ENCODE peak calls at places on chromosomes 2 and 18, in ten cellular contexts. One of them, this sample, is unnamed.

GRCh38 chr2:11680901-11681721 is 11.1 kb upstream of the NTSR2 start:
- DNase-seq in COR-L47: no peak
- DNase-seq in GM23248: no peak
- DNase-seq in NCI-H1436: no peak
- DNase-seq in stimulated activated CD4-positive, alpha-beta T cell treated with anti-CD3 and anti-CD28 coated beads, Interleukin-2, amount 100 ng/mL, for 48 hours: no peak
- DNase-seq in hepatocyte: no peak
- DNase-seq in AG09319: no peak
- DNase-seq in EH: no peak
- DNase-seq in adipocyte: no peak
- DNase-seq in nephron progenitor cell: no peak
- DNase-seq in this sample: no peak

GRCh38 chr2:25000503-25001328 is 29.0 kb upstream of the DNAJC27 start:
- DNase-seq in hepatocyte: no peak
- DNase-seq in NCI-H1436: no peak
- DNase-seq in nephron progenitor cell: no peak
- DNase-seq in COR-L47: no peak
- DNase-seq in GM23248: peak; percentile 85
- DNase-seq in adipocyte: peak; percentile 27
- DNase-seq in stimulated activated CD4-positive, alpha-beta T cell treated with anti-CD3 and anti-CD28 coated beads, Interleukin-2, amount 100 ng/mL, for 48 hours: no peak
- DNase-seq in AG09319: no peak
- DNase-seq in EH: peak; percentile 50
- DNase-seq in this sample: no peak

GRCh38 chr2:70188460-70188859 is 2.4 kb downstream of the C2orf42 start:
- DNase-seq in hepatocyte: peak; percentile 46
- DNase-seq in COR-L47: no peak
- DNase-seq in adipocyte: no peak
- DNase-seq in EH: no peak
- DNase-seq in NCI-H1436: no peak
- DNase-seq in stimulated activated CD4-positive, alpha-beta T cell treated with anti-CD3 and anti-CD28 coated beads, Interleukin-2, amount 100 ng/mL, for 48 hours: no peak
- DNase-seq in GM23248: no peak
- DNase-seq in nephron progenitor cell: no peak
- DNase-seq in AG09319: no peak
- DNase-seq in this sample: no peak

GRCh38 chr2:43576983-43577892 is 18.6 kb downstream of the THADA start:
- DNase-seq in adipocyte: peak; percentile 86
- DNase-seq in AG09319: peak; percentile 54
- DNase-seq in NCI-H1436: peak; percentile 17
- DNase-seq in nephron progenitor cell: peak; percentile 18
- DNase-seq in GM23248: peak; percentile 89
- DNase-seq in EH: peak; percentile 80
- DNase-seq in hepatocyte: peak; percentile 73
- DNase-seq in COR-L47: peak; percentile 22
- DNase-seq in stimulated activated CD4-positive, alpha-beta T cell treated with anti-CD3 and anti-CD28 coated beads, Interleukin-2, amount 100 ng/mL, for 48 hours: no peak
- DNase-seq in this sample: peak; percentile 44

GRCh38 chr2:239383036-239383795 is 17.6 kb downstream of the HDAC4 start:
- DNase-seq in EH: no peak
- DNase-seq in stimulated activated CD4-positive, alpha-beta T cell treated with anti-CD3 and anti-CD28 coated beads, Interleukin-2, amount 100 ng/mL, for 48 hours: no peak
- DNase-seq in hepatocyte: no peak
- DNase-seq in GM23248: no peak
- DNase-seq in nephron progenitor cell: no peak
- DNase-seq in adipocyte: no peak
- DNase-seq in NCI-H1436: no peak
- DNase-seq in COR-L47: no peak
- DNase-seq in AG09319: no peak
- DNase-seq in this sample: no peak

GRCh38 chr18:61554117-61554776 is 221.0 kb downstream of the CDH20 start:
- DNase-seq in GM23248: no peak
- DNase-seq in nephron progenitor cell: no peak
- DNase-seq in NCI-H1436: no peak
- DNase-seq in AG09319: no peak
- DNase-seq in EH: no peak
- DNase-seq in hepatocyte: no peak
- DNase-seq in stimulated activated CD4-positive, alpha-beta T cell treated with anti-CD3 and anti-CD28 coated beads, Interleukin-2, amount 100 ng/mL, for 48 hours: no peak
- DNase-seq in adipocyte: no peak
- DNase-seq in COR-L47: no peak
- DNase-seq in this sample: no peak

GRCh38 chr2:186570587-186570986 is 19.3 kb upstream of the ITGAV start:
- DNase-seq in NCI-H1436: no peak
- DNase-seq in nephron progenitor cell: no peak
- DNase-seq in stimulated activated CD4-positive, alpha-beta T cell treated with anti-CD3 and anti-CD28 coated beads, Interleukin-2, amount 100 ng/mL, for 48 hours: no peak
- DNase-seq in GM23248: peak; percentile 64
- DNase-seq in adipocyte: peak; percentile 76
- DNase-seq in hepatocyte: peak; percentile 44
- DNase-seq in AG09319: no peak
- DNase-seq in EH: peak; percentile 71
- DNase-seq in COR-L47: no peak
- DNase-seq in this sample: no peak

GRCh38 chr18:74898965-74899364 is 301.3 kb downstream of the ZNF407 start:
- DNase-seq in stimulated activated CD4-positive, alpha-beta T cell treated with anti-CD3 and anti-CD28 coated beads, Interleukin-2, amount 100 ng/mL, for 48 hours: no peak
- DNase-seq in NCI-H1436: no peak
- DNase-seq in hepatocyte: no peak
- DNase-seq in nephron progenitor cell: no peak
- DNase-seq in EH: peak; percentile 73
- DNase-seq in AG09319: no peak
- DNase-seq in GM23248: peak; percentile 46
- DNase-seq in COR-L47: peak; percentile 74
- DNase-seq in adipocyte: no peak
- DNase-seq in this sample: peak; percentile 88

GRCh38 chr2:159124441-159124911 is 156.0 kb downstream of the TANC1 start:
- DNase-seq in nephron progenitor cell: no peak
- DNase-seq in GM23248: peak; percentile 94
- DNase-seq in AG09319: peak; percentile 61
- DNase-seq in stimulated activated CD4-positive, alpha-beta T cell treated with anti-CD3 and anti-CD28 coated beads, Interleukin-2, amount 100 ng/mL, for 48 hours: no peak
- DNase-seq in COR-L47: no peak
- DNase-seq in EH: peak; percentile 98
- DNase-seq in hepatocyte: peak; percentile 89
- DNase-seq in NCI-H1436: no peak
- DNase-seq in adipocyte: peak; percentile 89
- DNase-seq in this sample: peak; percentile 78

GRCh38 chr2:176085861-176086771 is 2.4 kb upstream of the EVX2 start:
- DNase-seq in AG09319: no peak
- DNase-seq in NCI-H1436: peak; percentile 49
- DNase-seq in EH: peak; percentile 49
- DNase-seq in COR-L47: peak; percentile 45
- DNase-seq in GM23248: peak; percentile 66
- DNase-seq in stimulated activated CD4-positive, alpha-beta T cell treated with anti-CD3 and anti-CD28 coated beads, Interleukin-2, amount 100 ng/mL, for 48 hours: no peak
- DNase-seq in hepatocyte: peak; percentile 76
- DNase-seq in adipocyte: peak; percentile 84
- DNase-seq in nephron progenitor cell: peak; percentile 67
- DNase-seq in this sample: peak; percentile 12

GRCh38 chr2:30354621-30355020 is 92.4 kb upstream of the LCLAT1 start:
- DNase-seq in hepatocyte: no peak
- DNase-seq in COR-L47: no peak
- DNase-seq in stimulated activated CD4-positive, alpha-beta T cell treated with anti-CD3 and anti-CD28 coated beads, Interleukin-2, amount 100 ng/mL, for 48 hours: no peak
- DNase-seq in AG09319: no peak
- DNase-seq in NCI-H1436: no peak
- DNase-seq in nephron progenitor cell: no peak
- DNase-seq in adipocyte: no peak
- DNase-seq in EH: peak; percentile 63
- DNase-seq in GM23248: peak; percentile 41
- DNase-seq in this sample: no peak

GRCh38 chr2:226835420-226835795 is 446 bp upstream of the RHBDD1 start:
- DNase-seq in nephron progenitor cell: peak; percentile 41
- DNase-seq in adipocyte: no peak
- DNase-seq in hepatocyte: peak; percentile 48
- DNase-seq in AG09319: no peak
- DNase-seq in EH: no peak
- DNase-seq in stimulated activated CD4-positive, alpha-beta T cell treated with anti-CD3 and anti-CD28 coated beads, Interleukin-2, amount 100 ng/mL, for 48 hours: peak; percentile 24
- DNase-seq in COR-L47: peak; percentile 45
- DNase-seq in GM23248: no peak
- DNase-seq in NCI-H1436: peak; percentile 5
- DNase-seq in this sample: no peak

GRCh38 chr2:24690524-24690923 is 102.7 kb downstream of the PTRHD1 start:
- DNase-seq in nephron progenitor cell: no peak
- DNase-seq in COR-L47: no peak
- DNase-seq in AG09319: no peak
- DNase-seq in adipocyte: no peak
- DNase-seq in hepatocyte: no peak
- DNase-seq in GM23248: no peak
- DNase-seq in stimulated activated CD4-positive, alpha-beta T cell treated with anti-CD3 and anti-CD28 coated beads, Interleukin-2, amount 100 ng/mL, for 48 hours: no peak
- DNase-seq in EH: no peak
- DNase-seq in NCI-H1436: no peak
- DNase-seq in this sample: no peak

GRCh38 chr18:49006641-49007136 is 55.9 kb upstream of the SMAD7 start:
- DNase-seq in AG09319: no peak
- DNase-seq in nephron progenitor cell: no peak
- DNase-seq in stimulated activated CD4-positive, alpha-beta T cell treated with anti-CD3 and anti-CD28 coated beads, Interleukin-2, amount 100 ng/mL, for 48 hours: no peak
- DNase-seq in hepatocyte: no peak
- DNase-seq in NCI-H1436: peak; percentile 88
- DNase-seq in COR-L47: peak; percentile 95
- DNase-seq in adipocyte: no peak
- DNase-seq in GM23248: peak; percentile 45
- DNase-seq in EH: no peak
- DNase-seq in this sample: no peak

GRCh38 chr2:163775304-163775703 is 39.5 kb upstream of the FIGN start:
- DNase-seq in AG09319: no peak
- DNase-seq in NCI-H1436: no peak
- DNase-seq in GM23248: peak; percentile 66
- DNase-seq in adipocyte: peak; percentile 6
- DNase-seq in COR-L47: no peak
- DNase-seq in stimulated activated CD4-positive, alpha-beta T cell treated with anti-CD3 and anti-CD28 coated beads, Interleukin-2, amount 100 ng/mL, for 48 hours: no peak
- DNase-seq in EH: peak; percentile 42
- DNase-seq in nephron progenitor cell: no peak
- DNase-seq in hepatocyte: no peak
- DNase-seq in this sample: no peak

GRCh38 chr2:217551229-217551909 is 451.4 kb downstream of the TNS1 start:
- DNase-seq in NCI-H1436: no peak
- DNase-seq in adipocyte: peak; percentile 81
- DNase-seq in nephron progenitor cell: no peak
- DNase-seq in AG09319: peak; percentile 20
- DNase-seq in GM23248: peak; percentile 67
- DNase-seq in stimulated activated CD4-positive, alpha-beta T cell treated with anti-CD3 and anti-CD28 coated beads, Interleukin-2, amount 100 ng/mL, for 48 hours: no peak
- DNase-seq in COR-L47: no peak
- DNase-seq in EH: peak; percentile 91
- DNase-seq in hepatocyte: peak; percentile 52
- DNase-seq in this sample: no peak

GRCh38 chr2:207792244-207792785 is 22.6 kb upstream of the FZD5 start:
- DNase-seq in AG09319: no peak
- DNase-seq in EH: peak; percentile 78
- DNase-seq in hepatocyte: no peak
- DNase-seq in stimulated activated CD4-positive, alpha-beta T cell treated with anti-CD3 and anti-CD28 coated beads, Interleukin-2, amount 100 ng/mL, for 48 hours: no peak
- DNase-seq in nephron progenitor cell: no peak
- DNase-seq in adipocyte: peak; percentile 40
- DNase-seq in COR-L47: no peak
- DNase-seq in GM23248: peak; percentile 74
- DNase-seq in NCI-H1436: no peak
- DNase-seq in this sample: peak; percentile 47

GRCh38 chr2:30481323-30481800 is 34.3 kb downstream of the LCLAT1 start:
- DNase-seq in NCI-H1436: no peak
- DNase-seq in GM23248: no peak
- DNase-seq in stimulated activated CD4-positive, alpha-beta T cell treated with anti-CD3 and anti-CD28 coated beads, Interleukin-2, amount 100 ng/mL, for 48 hours: no peak
- DNase-seq in adipocyte: no peak
- DNase-seq in AG09319: no peak
- DNase-seq in hepatocyte: no peak
- DNase-seq in COR-L47: no peak
- DNase-seq in EH: peak; percentile 30
- DNase-seq in nephron progenitor cell: no peak
- DNase-seq in this sample: no peak

GRCh38 chr2:189210250-189211075 is 30.9 kb upstream of the COL5A2 start:
- DNase-seq in adipocyte: peak; percentile 95
- DNase-seq in COR-L47: no peak
- DNase-seq in EH: peak; percentile 96
- DNase-seq in nephron progenitor cell: no peak
- DNase-seq in AG09319: peak; percentile 88
- DNase-seq in hepatocyte: peak; percentile 62
- DNase-seq in stimulated activated CD4-positive, alpha-beta T cell treated with anti-CD3 and anti-CD28 coated beads, Interleukin-2, amount 100 ng/mL, for 48 hours: no peak
- DNase-seq in NCI-H1436: no peak
- DNase-seq in GM23248: peak; percentile 96
- DNase-seq in this sample: peak; percentile 97

GRCh38 chr2:152386266-152386665 is 51.3 kb downstream of the FMNL2 start:
- DNase-seq in stimulated activated CD4-positive, alpha-beta T cell treated with anti-CD3 and anti-CD28 coated beads, Interleukin-2, amount 100 ng/mL, for 48 hours: no peak
- DNase-seq in GM23248: no peak
- DNase-seq in COR-L47: no peak
- DNase-seq in hepatocyte: no peak
- DNase-seq in EH: no peak
- DNase-seq in NCI-H1436: no peak
- DNase-seq in adipocyte: no peak
- DNase-seq in AG09319: no peak
- DNase-seq in nephron progenitor cell: no peak
- DNase-seq in this sample: no peak

GRCh38 chr2:152875832-152876669 is 157.6 kb downstream of the ARL6IP6 start:
- DNase-seq in COR-L47: no peak
- DNase-seq in adipocyte: no peak
- DNase-seq in EH: peak; percentile 73
- DNase-seq in GM23248: peak; percentile 79
- DNase-seq in hepatocyte: peak; percentile 8
- DNase-seq in NCI-H1436: no peak
- DNase-seq in AG09319: no peak
- DNase-seq in stimulated activated CD4-positive, alpha-beta T cell treated with anti-CD3 and anti-CD28 coated beads, Interleukin-2, amount 100 ng/mL, for 48 hours: no peak
- DNase-seq in nephron progenitor cell: no peak
- DNase-seq in this sample: no peak

GRCh38 chr18:57353137-57353939 is 981 bp downstream of the ST8SIA3 start:
- DNase-seq in stimulated activated CD4-positive, alpha-beta T cell treated with anti-CD3 and anti-CD28 coated beads, Interleukin-2, amount 100 ng/mL, for 48 hours: no peak
- DNase-seq in hepatocyte: peak; percentile 19
- DNase-seq in COR-L47: peak; percentile 95
- DNase-seq in adipocyte: no peak
- DNase-seq in EH: no peak
- DNase-seq in NCI-H1436: peak; percentile 13
- DNase-seq in nephron progenitor cell: peak; percentile 72
- DNase-seq in GM23248: no peak
- DNase-seq in AG09319: no peak
- DNase-seq in this sample: no peak

GRCh38 chr2:241391892-241392665 is 36.0 kb downstream of the FARP2 start:
- DNase-seq in hepatocyte: peak; percentile 58
- DNase-seq in GM23248: peak; percentile 60
- DNase-seq in NCI-H1436: no peak
- DNase-seq in AG09319: peak; percentile 32
- DNase-seq in nephron progenitor cell: no peak
- DNase-seq in stimulated activated CD4-positive, alpha-beta T cell treated with anti-CD3 and anti-CD28 coated beads, Interleukin-2, amount 100 ng/mL, for 48 hours: no peak
- DNase-seq in COR-L47: no peak
- DNase-seq in EH: peak; percentile 75
- DNase-seq in adipocyte: peak; percentile 34
- DNase-seq in this sample: no peak

GRCh38 chr2:106095478-106096392 is 98.4 kb downstream of the UXS1 start:
- DNase-seq in EH: no peak
- DNase-seq in nephron progenitor cell: no peak
- DNase-seq in adipocyte: no peak
- DNase-seq in NCI-H1436: no peak
- DNase-seq in GM23248: no peak
- DNase-seq in stimulated activated CD4-positive, alpha-beta T cell treated with anti-CD3 and anti-CD28 coated beads, Interleukin-2, amount 100 ng/mL, for 48 hours: peak; percentile 38
- DNase-seq in hepatocyte: no peak
- DNase-seq in AG09319: no peak
- DNase-seq in COR-L47: no peak
- DNase-seq in this sample: no peak

GRCh38 chr2:160321025-160321424 is 121.0 kb upstream of the ITGB6 start:
- DNase-seq in adipocyte: no peak
- DNase-seq in NCI-H1436: no peak
- DNase-seq in hepatocyte: no peak
- DNase-seq in nephron progenitor cell: no peak
- DNase-seq in AG09319: no peak
- DNase-seq in stimulated activated CD4-positive, alpha-beta T cell treated with anti-CD3 and anti-CD28 coated beads, Interleukin-2, amount 100 ng/mL, for 48 hours: no peak
- DNase-seq in COR-L47: no peak
- DNase-seq in EH: no peak
- DNase-seq in GM23248: no peak
- DNase-seq in this sample: no peak

GRCh38 chr2:72220170-72220569 is 72.5 kb upstream of the CYP26B1 start:
- DNase-seq in COR-L47: no peak
- DNase-seq in GM23248: no peak
- DNase-seq in AG09319: no peak
- DNase-seq in adipocyte: no peak
- DNase-seq in hepatocyte: no peak
- DNase-seq in stimulated activated CD4-positive, alpha-beta T cell treated with anti-CD3 and anti-CD28 coated beads, Interleukin-2, amount 100 ng/mL, for 48 hours: no peak
- DNase-seq in NCI-H1436: no peak
- DNase-seq in EH: peak; percentile 27
- DNase-seq in nephron progenitor cell: peak; percentile 32
- DNase-seq in this sample: no peak

GRCh38 chr2:107810734-107811133 is 16.0 kb upstream of the RGPD4 start:
- DNase-seq in EH: no peak
- DNase-seq in COR-L47: no peak
- DNase-seq in GM23248: no peak
- DNase-seq in NCI-H1436: no peak
- DNase-seq in adipocyte: peak; percentile 3
- DNase-seq in AG09319: no peak
- DNase-seq in stimulated activated CD4-positive, alpha-beta T cell treated with anti-CD3 and anti-CD28 coated beads, Interleukin-2, amount 100 ng/mL, for 48 hours: no peak
- DNase-seq in hepatocyte: no peak
- DNase-seq in nephron progenitor cell: no peak
- DNase-seq in this sample: no peak

GRCh38 chr18:11309172-11309571 is 159.8 kb upstream of the PIEZO2 start:
- DNase-seq in hepatocyte: no peak
- DNase-seq in adipocyte: peak; percentile 17
- DNase-seq in AG09319: no peak
- DNase-seq in EH: peak; percentile 27
- DNase-seq in GM23248: peak; percentile 26
- DNase-seq in nephron progenitor cell: no peak
- DNase-seq in NCI-H1436: no peak
- DNase-seq in stimulated activated CD4-positive, alpha-beta T cell treated with anti-CD3 and anti-CD28 coated beads, Interleukin-2, amount 100 ng/mL, for 48 hours: no peak
- DNase-seq in COR-L47: no peak
- DNase-seq in this sample: no peak